ENCODE peak calls at places on chromosomes 1 and 21, in seven cellular contexts. D is epithelial cell of esophagus, H is lower leg skin, L is neural crest cell, W is progenitor cell of endocrine pancreas, E is lung, B is GM06990. F is an unnamed sample.

GRCh38 chr1:205144751-205145150 is 23.0 kb upstream of the RBBP5 start:
- DNase-seq in D (peak), H (no peak), L (no peak), W (no peak), E (no peak), B (no peak), F (no peak)

GRCh38 chr1:160667896-160668295 is 21.1 kb upstream of the SLAMF1 start:
- DNase-seq in D (no peak), H (no peak), L (no peak), W (no peak), E (no peak), B (no peak), F (no peak)

GRCh38 chr1:234862944-234863515 is 253.1 kb upstream of the IRF2BP2 start:
- DNase-seq in D (peak), H (peak), L (no peak), W (no peak), E (no peak), B (no peak), F (no peak)

GRCh38 chr1:4161271-4162006 is 261.4 kb upstream of the C1orf174 start:
- DNase-seq in D (no peak), H (no peak), L (no peak), W (no peak), E (no peak), B (no peak), F (no peak)

GRCh38 chr1:243263824-243264223 is 8.0 kb downstream of the SDCCAG8 start:
- DNase-seq in D (no peak), H (no peak), L (no peak), W (no peak), E (no peak), B (no peak), F (no peak)

GRCh38 chr1:23772049-23772853 is 6.0 kb upstream of the PITHD1 start:
- DNase-seq in D (peak), H (peak), L (peak), W (peak), E (peak), B (no peak), F (peak)

GRCh38 chr1:25885602-25886001 is 10.1 kb upstream of the PAQR7 start:
- DNase-seq in D (no peak), H (no peak), L (no peak), W (no peak), E (no peak), B (no peak), F (no peak)

GRCh38 chr1:91929246-91929645 is 20.0 kb upstream of the BRDT start:
- DNase-seq in D (no peak), H (no peak), L (no peak), W (no peak), E (peak), B (no peak), F (no peak)

GRCh38 chr1:59029768-59030167 is 245.9 kb upstream of the JUN start:
- DNase-seq in D (peak), H (no peak), L (no peak), W (no peak), E (no peak), B (no peak), F (no peak)

GRCh38 chr21:28235169-28235892 is 757.3 kb downstream of the LTN1 start:
- DNase-seq in D (no peak), H (no peak), L (no peak), W (no peak), E (no peak), B (no peak), F (no peak)

GRCh38 chr1:59738152-59738551 is 76.6 kb upstream of the HOOK1 start:
- DNase-seq in D (no peak), H (no peak), L (no peak), W (no peak), E (no peak), B (no peak), F (peak)

GRCh38 chr1:36966242-36966641 is 68.1 kb downstream of the GRIK3 start:
- DNase-seq in D (peak), H (no peak), L (peak), W (peak), E (no peak), B (no peak), F (no peak)

GRCh38 chr1:239896980-239897379 is 194.7 kb upstream of the FMN2 start:
- DNase-seq in D (no peak), H (no peak), L (no peak), W (no peak), E (no peak), B (no peak), F (no peak)

GRCh38 chr1:183090386-183091006 is 67.3 kb downstream of the LAMC1 start:
- DNase-seq in D (no peak), H (peak), L (no peak), W (no peak), E (peak), B (no peak), F (no peak)

GRCh38 chr1:178689769-178690168 is 35.3 kb upstream of the RALGPS2 start:
- DNase-seq in D (no peak), H (no peak), L (no peak), W (no peak), E (no peak), B (no peak), F (no peak)

GRCh38 chr1:235329139-235329808 is 904 bp downstream of the GGPS1 start:
- DNase-seq in D (peak), H (peak), L (peak), W (peak), E (peak), B (peak), F (no peak)

GRCh38 chr1:166379447-166379846 is 212.6 kb upstream of the FAM78B start:
- DNase-seq in D (no peak), H (no peak), L (no peak), W (no peak), E (no peak), B (no peak), F (no peak)

GRCh38 chr21:35529141-35529863 is 480.2 kb upstream of the RUNX1 start:
- DNase-seq in D (no peak), H (no peak), L (no peak), W (no peak), E (no peak), B (no peak), F (no peak)

GRCh38 chr1:32868806-32869455 is 1.8 kb downstream of the FNDC5 start:
- DNase-seq in D (no peak), H (no peak), L (no peak), W (no peak), E (no peak), B (no peak), F (no peak)

GRCh38 chr1:100629391-100629790 is 90.2 kb upstream of the VCAM1 start:
- DNase-seq in D (no peak), H (no peak), L (no peak), W (no peak), E (no peak), B (no peak), F (no peak)

GRCh38 chr1:159800177-159800935 is 1.8 kb upstream of the FCRL6 start:
- DNase-seq in D (no peak), H (no peak), L (no peak), W (no peak), E (no peak), B (peak), F (no peak)

GRCh38 chr1:183589384-183589783 is 875 bp downstream of the NCF2 start:
- DNase-seq in D (no peak), H (no peak), L (no peak), W (no peak), E (no peak), B (no peak), F (no peak)

GRCh38 chr21:39125752-39126485 is 57.3 kb downstream of the PSMG1 start:
- DNase-seq in D (peak), H (no peak), L (peak), W (peak), E (peak), B (no peak), F (no peak)

GRCh38 chr1:179058343-179059184 is 23.3 kb upstream of the TOR3A start:
- DNase-seq in D (no peak), H (no peak), L (no peak), W (no peak), E (no peak), B (no peak), F (no peak)

GRCh38 chr21:34021726-34022125 is 51.7 kb upstream of the MRPS6 start:
- DNase-seq in D (peak), H (no peak), L (no peak), W (no peak), E (no peak), B (no peak), F (no peak)

GRCh38 chr1:68210027-68210426 is 22.3 kb downstream of the WLS start:
- DNase-seq in D (no peak), H (no peak), L (no peak), W (no peak), E (no peak), B (no peak), F (no peak)

GRCh38 chr1:214683596-214683995 is 80.6 kb downstream of the CENPF start:
- DNase-seq in D (no peak), H (no peak), L (peak), W (no peak), E (no peak), B (no peak), F (no peak)

GRCh38 chr1:207810173-207810572 is 58.3 kb downstream of the CD46 start:
- DNase-seq in D (peak), H (no peak), L (no peak), W (no peak), E (peak), B (no peak), F (no peak)

GRCh38 chr1:182392045-182393028 is 747 bp upstream of the GLUL start:
- DNase-seq in D (no peak), H (no peak), L (no peak), W (no peak), E (peak), B (no peak), F (no peak)

GRCh38 chr1:210477328-210477924 is 148.7 kb downstream of the HHAT start:
- DNase-seq in D (peak), H (no peak), L (no peak), W (no peak), E (no peak), B (no peak), F (no peak)

GRCh38 chr1:174976436-174977107 is 23.2 kb upstream of the CACYBP start:
- DNase-seq in D (peak), H (no peak), L (no peak), W (no peak), E (no peak), B (no peak), F (no peak)

GRCh38 chr1:2597441-2598328 is 11.1 kb downstream of the PRXL2B start:
- DNase-seq in D (no peak), H (no peak), L (no peak), W (no peak), E (no peak), B (no peak), F (no peak)

GRCh38 chr1:57489342-57490036 is 65.6 kb upstream of the DAB1 start:
- DNase-seq in D (peak), H (no peak), L (no peak), W (no peak), E (no peak), B (no peak), F (no peak)

GRCh38 chr21:35664683-35665082 is 395.6 kb downstream of the SETD4 start:
- DNase-seq in D (peak), H (no peak), L (no peak), W (no peak), E (no peak), B (no peak), F (no peak)

GRCh38 chr1:51214615-51215131 is 21.4 kb upstream of the RNF11 start:
- DNase-seq in D (peak), H (no peak), L (no peak), W (no peak), E (no peak), B (no peak), F (peak)

GRCh38 chr1:68384872-68385390 is 64.8 kb downstream of the RPE65 start:
- DNase-seq in D (peak), H (no peak), L (no peak), W (no peak), E (no peak), B (no peak), F (peak)

GRCh38 chr1:112337028-112337531 is 58.9 kb upstream of the CTTNBP2NL start:
- DNase-seq in D (peak), H (no peak), L (no peak), W (no peak), E (peak), B (no peak), F (no peak)

GRCh38 chr1:56709269-56709880 is 64.3 kb downstream of the PRKAA2 start:
- DNase-seq in D (peak), H (no peak), L (no peak), W (no peak), E (no peak), B (peak), F (peak)

GRCh38 chr1:53388963-53389362 is 61.1 kb upstream of the LRP8 start:
- DNase-seq in D (no peak), H (no peak), L (no peak), W (no peak), E (no peak), B (no peak), F (no peak)

GRCh38 chr1:110471131-110471530 is 20.2 kb downstream of the PROK1 start:
- DNase-seq in D (no peak), H (no peak), L (no peak), W (no peak), E (no peak), B (no peak), F (no peak)
- TF ChIP-seq CTCF in D (no peak), H (no peak), L (no peak), W (peak), E (no peak), B (no peak), F (no peak)

DNA sequence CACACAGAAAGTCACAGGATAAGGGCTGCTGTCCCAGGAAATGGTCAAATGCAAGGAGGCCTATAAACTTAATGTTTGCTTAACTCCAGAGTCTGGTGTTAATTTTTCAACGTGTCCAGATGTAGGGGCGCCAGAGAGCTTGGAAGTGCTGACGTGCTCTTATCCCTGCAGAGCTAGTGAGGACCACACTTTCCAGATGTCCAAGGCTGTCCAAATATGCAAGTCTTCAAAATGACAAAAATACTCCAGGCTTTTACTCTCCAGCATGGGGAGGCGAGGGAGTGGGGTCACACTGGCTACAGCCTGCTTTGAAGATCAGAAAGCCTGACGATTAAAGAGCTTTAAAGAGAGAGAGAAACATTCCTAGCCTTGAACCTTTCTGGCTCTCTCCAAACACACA is 57.6 kb downstream of the ABCA4 start:
- DNase-seq in D (peak), H (peak), L (peak), W (no peak), E (no peak), B (no peak), F (no peak)
- TF ChIP-seq CTCF in D (peak), H (no peak), L (peak), W (peak), E (no peak), B (peak), F (peak)

GRCh38 chr1:66607458-66607857 is 73.5 kb downstream of the SGIP1 start:
- DNase-seq in D (no peak), H (no peak), L (no peak), W (no peak), E (no peak), B (no peak), F (no peak)
- TF ChIP-seq CTCF in D (no peak), H (no peak), L (no peak), W (no peak), E (no peak), B (no peak), F (no peak)

DNA sequence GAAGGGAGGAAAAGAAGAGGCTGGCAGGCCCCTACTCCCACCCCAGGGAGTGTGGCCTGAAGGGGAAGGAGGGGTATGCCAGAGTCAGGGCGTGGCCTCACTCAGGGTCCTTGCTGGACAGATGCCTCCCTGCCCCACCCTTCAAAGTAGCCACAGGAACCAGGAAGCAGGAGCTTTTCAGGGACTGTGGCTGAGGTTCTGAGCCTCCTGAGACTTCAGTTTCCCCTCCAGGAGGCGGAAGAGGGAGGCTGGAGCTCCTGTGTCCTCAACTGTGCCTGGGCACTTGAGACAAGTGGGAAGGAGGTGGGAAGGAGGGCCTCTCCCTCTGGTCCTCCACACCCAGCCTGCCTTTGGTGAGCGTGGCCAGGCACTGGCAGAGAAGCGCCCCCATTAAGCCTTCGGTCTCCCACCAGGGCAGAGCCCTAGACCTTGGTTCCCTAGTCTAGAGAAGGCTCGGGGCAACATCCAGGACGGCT is 5.3 kb downstream of the CELSR2 start:
- DNase-seq in D (no peak), H (no peak), L (no peak), W (no peak), E (no peak), B (no peak), F (no peak)
- TF ChIP-seq CTCF in D (peak), H (no peak), L (peak), W (no peak), E (no peak), B (no peak), F (no peak)

GRCh38 chr21:45102391-45102932 is 28.1 kb downstream of the ADARB1 start:
- DNase-seq in D (peak), H (no peak), L (no peak), W (no peak), E (no peak), B (no peak), F (peak)
- TF ChIP-seq CTCF in D (peak), H (no peak), L (peak), W (no peak), E (no peak), B (peak), F (peak)

DNA sequence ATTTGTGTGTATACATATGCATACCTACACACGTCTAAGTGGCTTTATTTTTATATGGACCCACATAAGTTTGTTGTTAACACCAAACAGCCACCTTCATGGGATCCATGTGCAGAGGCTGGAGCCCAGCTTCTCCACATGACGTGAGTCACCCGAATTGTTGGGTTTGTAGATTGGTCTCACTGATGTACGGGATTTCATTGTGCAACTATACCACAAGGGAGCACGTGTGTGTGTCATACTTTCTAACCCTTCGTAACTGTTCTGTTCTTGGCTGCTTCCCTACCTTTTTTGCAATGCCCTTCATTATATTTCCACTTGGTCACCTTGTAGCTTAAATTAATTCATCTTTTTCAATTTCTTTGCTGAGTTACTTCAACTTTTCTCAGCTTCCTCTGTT is 21.0 kb downstream of the SPRTN start:
- DNase-seq in D (peak), H (peak), L (no peak), W (no peak), E (no peak), B (no peak), F (peak)
- TF ChIP-seq CTCF in D (no peak), H (no peak), L (no peak), W (no peak), E (no peak), B (no peak), F (no peak)

DNA sequence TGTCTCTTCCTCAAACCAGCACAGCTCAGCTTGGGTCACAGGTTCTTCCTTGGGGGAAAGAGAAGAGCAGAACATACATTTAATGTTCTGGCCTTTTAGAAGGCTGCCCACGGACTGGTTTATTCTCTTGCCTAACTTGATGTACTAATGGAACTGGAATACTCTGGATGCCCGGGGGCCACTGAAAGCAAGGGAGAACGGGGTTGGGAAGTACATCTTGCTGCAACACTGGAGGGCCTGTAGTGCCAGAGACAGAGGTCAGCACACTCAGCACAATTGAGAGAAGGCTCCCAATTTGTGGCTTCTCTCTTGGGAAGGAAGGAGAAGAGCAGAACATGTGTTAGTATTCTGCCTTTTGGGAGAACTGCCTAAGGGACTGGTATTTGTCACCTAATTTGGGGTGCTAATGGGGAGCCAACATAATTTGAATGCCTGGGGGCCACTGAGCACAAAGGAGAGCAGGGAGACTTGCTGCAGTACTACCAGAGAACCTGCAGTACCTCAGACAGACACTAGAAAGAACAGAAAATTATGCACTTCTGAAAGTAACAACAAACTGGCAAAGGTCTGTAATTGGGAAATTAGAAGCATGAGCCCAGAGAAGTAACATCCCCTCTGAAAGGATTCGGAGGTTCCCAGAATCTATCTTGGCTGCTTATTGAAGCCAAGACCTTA is 14.1 kb downstream of the ZNF691 start:
- DNase-seq in D (no peak), H (no peak), L (no peak), W (no peak), E (no peak), B (no peak), F (no peak)
- TF ChIP-seq CTCF in D (peak), H (no peak), L (peak), W (peak), E (no peak), B (no peak), F (no peak)

F was measured in AG09319.